ENCODE peak calls at places on chromosomes 7 and 10, in four cellular contexts. One of them, this sample, is unnamed.

GRCh38 chr7:134547738-134548054 is 1.2 kb upstream of the AKR1B15 start:
- DNase-seq in stimulated activated CD8-positive, alpha-beta memory T cell treated with anti-CD3 and anti-CD28 coated beads, Interleukin-15, amount 100 ng/mL, for 24 hours: no peak
- DNase-seq in aorta: peak; percentile 87
- DNase-seq in activated T-helper 2 cell treated with anti-CD3 and anti-CD28 coated beads, Interferon-gamma antibody, Interleukin-2, Interleukin-4, amounts not matched to agents 10 μg/mL and 5 μg/mL and 100 μg/mL, durations not matched to agents 14 hours and 24 hours and 36 hours: no peak
- DNase-seq in this sample: peak; percentile 72

GRCh38 chr7:2004841-2005351 is 227.8 kb downstream of the MAD1L1 start:
- DNase-seq in stimulated activated CD8-positive, alpha-beta memory T cell treated with anti-CD3 and anti-CD28 coated beads, Interleukin-15, amount 100 ng/mL, for 24 hours: no peak
- DNase-seq in aorta: peak; percentile 68
- DNase-seq in activated T-helper 2 cell treated with anti-CD3 and anti-CD28 coated beads, Interferon-gamma antibody, Interleukin-2, Interleukin-4, amounts not matched to agents 10 μg/mL and 5 μg/mL and 100 μg/mL, durations not matched to agents 14 hours and 24 hours and 36 hours: no peak
- DNase-seq in this sample: peak; percentile 48

GRCh38 chr10:28111712-28112111 is 112.8 kb upstream of the ODAD2 start:
- DNase-seq in activated T-helper 2 cell treated with anti-CD3 and anti-CD28 coated beads, Interferon-gamma antibody, Interleukin-2, Interleukin-4, amounts not matched to agents 10 μg/mL and 5 μg/mL and 100 μg/mL, durations not matched to agents 14 hours and 24 hours and 36 hours: no peak
- DNase-seq in stimulated activated CD8-positive, alpha-beta memory T cell treated with anti-CD3 and anti-CD28 coated beads, Interleukin-15, amount 100 ng/mL, for 24 hours: no peak
- DNase-seq in aorta: no peak
- DNase-seq in this sample: no peak

GRCh38 chr10:48616436-48616835 is 11.6 kb upstream of the ARHGAP22 start:
- DNase-seq in stimulated activated CD8-positive, alpha-beta memory T cell treated with anti-CD3 and anti-CD28 coated beads, Interleukin-15, amount 100 ng/mL, for 24 hours: no peak
- DNase-seq in activated T-helper 2 cell treated with anti-CD3 and anti-CD28 coated beads, Interferon-gamma antibody, Interleukin-2, Interleukin-4, amounts not matched to agents 10 μg/mL and 5 μg/mL and 100 μg/mL, durations not matched to agents 14 hours and 24 hours and 36 hours: no peak
- DNase-seq in aorta: no peak
- DNase-seq in this sample: no peak

GRCh38 chr10:114538544-114538906 is 119.5 kb downstream of the ABLIM1 start:
- DNase-seq in activated T-helper 2 cell treated with anti-CD3 and anti-CD28 coated beads, Interferon-gamma antibody, Interleukin-2, Interleukin-4, amounts not matched to agents 10 μg/mL and 5 μg/mL and 100 μg/mL, durations not matched to agents 14 hours and 24 hours and 36 hours: peak; percentile 60
- DNase-seq in aorta: no peak
- DNase-seq in stimulated activated CD8-positive, alpha-beta memory T cell treated with anti-CD3 and anti-CD28 coated beads, Interleukin-15, amount 100 ng/mL, for 24 hours: no peak
- DNase-seq in this sample: no peak

GRCh38 chr7:43873300-43873699 is 4.0 kb upstream of the MRPS24 start:
- DNase-seq in aorta: peak; percentile 85
- DNase-seq in stimulated activated CD8-positive, alpha-beta memory T cell treated with anti-CD3 and anti-CD28 coated beads, Interleukin-15, amount 100 ng/mL, for 24 hours: no peak
- DNase-seq in activated T-helper 2 cell treated with anti-CD3 and anti-CD28 coated beads, Interferon-gamma antibody, Interleukin-2, Interleukin-4, amounts not matched to agents 10 μg/mL and 5 μg/mL and 100 μg/mL, durations not matched to agents 14 hours and 24 hours and 36 hours: no peak
- DNase-seq in this sample: peak; percentile 79

GRCh38 chr7:90594791-90595317 is 1.3 kb upstream of the CDK14 start:
- DNase-seq in aorta: peak; percentile 79
- DNase-seq in activated T-helper 2 cell treated with anti-CD3 and anti-CD28 coated beads, Interferon-gamma antibody, Interleukin-2, Interleukin-4, amounts not matched to agents 10 μg/mL and 5 μg/mL and 100 μg/mL, durations not matched to agents 14 hours and 24 hours and 36 hours: no peak
- DNase-seq in stimulated activated CD8-positive, alpha-beta memory T cell treated with anti-CD3 and anti-CD28 coated beads, Interleukin-15, amount 100 ng/mL, for 24 hours: no peak
- DNase-seq in this sample: no peak

GRCh38 chr7:149780636-149781419 is 7.4 kb upstream of the ZNF467 start:
- DNase-seq in aorta: no peak
- DNase-seq in activated T-helper 2 cell treated with anti-CD3 and anti-CD28 coated beads, Interferon-gamma antibody, Interleukin-2, Interleukin-4, amounts not matched to agents 10 μg/mL and 5 μg/mL and 100 μg/mL, durations not matched to agents 14 hours and 24 hours and 36 hours: no peak
- DNase-seq in stimulated activated CD8-positive, alpha-beta memory T cell treated with anti-CD3 and anti-CD28 coated beads, Interleukin-15, amount 100 ng/mL, for 24 hours: no peak
- DNase-seq in this sample: peak; percentile 23

GRCh38 chr10:23368816-23369640 is 24.4 kb upstream of the C10orf67 start:
- DNase-seq in stimulated activated CD8-positive, alpha-beta memory T cell treated with anti-CD3 and anti-CD28 coated beads, Interleukin-15, amount 100 ng/mL, for 24 hours: no peak
- DNase-seq in aorta: no peak
- DNase-seq in activated T-helper 2 cell treated with anti-CD3 and anti-CD28 coated beads, Interferon-gamma antibody, Interleukin-2, Interleukin-4, amounts not matched to agents 10 μg/mL and 5 μg/mL and 100 μg/mL, durations not matched to agents 14 hours and 24 hours and 36 hours: peak; percentile 16
- DNase-seq in this sample: no peak

GRCh38 chr10:73857446-73857845 is 16.9 kb downstream of the CAMK2G start:
- DNase-seq in activated T-helper 2 cell treated with anti-CD3 and anti-CD28 coated beads, Interferon-gamma antibody, Interleukin-2, Interleukin-4, amounts not matched to agents 10 μg/mL and 5 μg/mL and 100 μg/mL, durations not matched to agents 14 hours and 24 hours and 36 hours: peak; percentile 37
- DNase-seq in aorta: no peak
- DNase-seq in stimulated activated CD8-positive, alpha-beta memory T cell treated with anti-CD3 and anti-CD28 coated beads, Interleukin-15, amount 100 ng/mL, for 24 hours: no peak
- DNase-seq in this sample: no peak

GRCh38 chr10:77084431-77085144 is 553.0 kb downstream of the KCNMA1 start:
- DNase-seq in stimulated activated CD8-positive, alpha-beta memory T cell treated with anti-CD3 and anti-CD28 coated beads, Interleukin-15, amount 100 ng/mL, for 24 hours: no peak
- DNase-seq in activated T-helper 2 cell treated with anti-CD3 and anti-CD28 coated beads, Interferon-gamma antibody, Interleukin-2, Interleukin-4, amounts not matched to agents 10 μg/mL and 5 μg/mL and 100 μg/mL, durations not matched to agents 14 hours and 24 hours and 36 hours: no peak
- DNase-seq in aorta: no peak
- DNase-seq in this sample: peak; percentile 22

GRCh38 chr7:103065666-103066065 is 8.9 kb downstream of the FBXL13 start:
- DNase-seq in activated T-helper 2 cell treated with anti-CD3 and anti-CD28 coated beads, Interferon-gamma antibody, Interleukin-2, Interleukin-4, amounts not matched to agents 10 μg/mL and 5 μg/mL and 100 μg/mL, durations not matched to agents 14 hours and 24 hours and 36 hours: peak; percentile 18
- DNase-seq in stimulated activated CD8-positive, alpha-beta memory T cell treated with anti-CD3 and anti-CD28 coated beads, Interleukin-15, amount 100 ng/mL, for 24 hours: peak; percentile 6
- DNase-seq in aorta: peak; percentile 75
- DNase-seq in this sample: peak; percentile 30

GRCh38 chr10:14372616-14373015 is 41.9 kb upstream of the FRMD4A start:
- DNase-seq in activated T-helper 2 cell treated with anti-CD3 and anti-CD28 coated beads, Interferon-gamma antibody, Interleukin-2, Interleukin-4, amounts not matched to agents 10 μg/mL and 5 μg/mL and 100 μg/mL, durations not matched to agents 14 hours and 24 hours and 36 hours: no peak
- DNase-seq in aorta: no peak
- DNase-seq in stimulated activated CD8-positive, alpha-beta memory T cell treated with anti-CD3 and anti-CD28 coated beads, Interleukin-15, amount 100 ng/mL, for 24 hours: no peak
- DNase-seq in this sample: no peak

GRCh38 chr10:44742169-44742732 is 168.9 kb upstream of the TMEM72 start:
- DNase-seq in activated T-helper 2 cell treated with anti-CD3 and anti-CD28 coated beads, Interferon-gamma antibody, Interleukin-2, Interleukin-4, amounts not matched to agents 10 μg/mL and 5 μg/mL and 100 μg/mL, durations not matched to agents 14 hours and 24 hours and 36 hours: no peak
- DNase-seq in stimulated activated CD8-positive, alpha-beta memory T cell treated with anti-CD3 and anti-CD28 coated beads, Interleukin-15, amount 100 ng/mL, for 24 hours: no peak
- DNase-seq in aorta: no peak
- DNase-seq in this sample: no peak

GRCh38 chr10:97849101-97849490 is 547 bp upstream of the GOLGA7B start:
- DNase-seq in stimulated activated CD8-positive, alpha-beta memory T cell treated with anti-CD3 and anti-CD28 coated beads, Interleukin-15, amount 100 ng/mL, for 24 hours: no peak
- DNase-seq in activated T-helper 2 cell treated with anti-CD3 and anti-CD28 coated beads, Interferon-gamma antibody, Interleukin-2, Interleukin-4, amounts not matched to agents 10 μg/mL and 5 μg/mL and 100 μg/mL, durations not matched to agents 14 hours and 24 hours and 36 hours: no peak
- DNase-seq in aorta: no peak
- DNase-seq in this sample: no peak

GRCh38 chr7:43260980-43261878 is 148.8 kb downstream of the HECW1 start:
- DNase-seq in aorta: peak; percentile 83
- DNase-seq in activated T-helper 2 cell treated with anti-CD3 and anti-CD28 coated beads, Interferon-gamma antibody, Interleukin-2, Interleukin-4, amounts not matched to agents 10 μg/mL and 5 μg/mL and 100 μg/mL, durations not matched to agents 14 hours and 24 hours and 36 hours: peak; percentile 53
- DNase-seq in stimulated activated CD8-positive, alpha-beta memory T cell treated with anti-CD3 and anti-CD28 coated beads, Interleukin-15, amount 100 ng/mL, for 24 hours: peak; percentile 21
- DNase-seq in this sample: peak; percentile 72

GRCh38 chr7:130473877-130474276 is 18.0 kb upstream of the MEST start:
- DNase-seq in aorta: no peak
- DNase-seq in stimulated activated CD8-positive, alpha-beta memory T cell treated with anti-CD3 and anti-CD28 coated beads, Interleukin-15, amount 100 ng/mL, for 24 hours: no peak
- DNase-seq in activated T-helper 2 cell treated with anti-CD3 and anti-CD28 coated beads, Interferon-gamma antibody, Interleukin-2, Interleukin-4, amounts not matched to agents 10 μg/mL and 5 μg/mL and 100 μg/mL, durations not matched to agents 14 hours and 24 hours and 36 hours: no peak
- DNase-seq in this sample: no peak

GRCh38 chr7:103989200-103989784 is at the start of gene RELN:
- DNase-seq in stimulated activated CD8-positive, alpha-beta memory T cell treated with anti-CD3 and anti-CD28 coated beads, Interleukin-15, amount 100 ng/mL, for 24 hours: no peak
- DNase-seq in activated T-helper 2 cell treated with anti-CD3 and anti-CD28 coated beads, Interferon-gamma antibody, Interleukin-2, Interleukin-4, amounts not matched to agents 10 μg/mL and 5 μg/mL and 100 μg/mL, durations not matched to agents 14 hours and 24 hours and 36 hours: no peak
- DNase-seq in aorta: peak; percentile 73
- DNase-seq in this sample: no peak

GRCh38 chr10:71314028-71314693 is 4.9 kb upstream of the SLC29A3 start:
- DNase-seq in stimulated activated CD8-positive, alpha-beta memory T cell treated with anti-CD3 and anti-CD28 coated beads, Interleukin-15, amount 100 ng/mL, for 24 hours: no peak
- DNase-seq in aorta: peak; percentile 87
- DNase-seq in activated T-helper 2 cell treated with anti-CD3 and anti-CD28 coated beads, Interferon-gamma antibody, Interleukin-2, Interleukin-4, amounts not matched to agents 10 μg/mL and 5 μg/mL and 100 μg/mL, durations not matched to agents 14 hours and 24 hours and 36 hours: peak; percentile 40
- DNase-seq in this sample: peak; percentile 60

GRCh38 chr10:74453151-74453550 is 302.1 kb downstream of the ADK start:
- DNase-seq in aorta: no peak
- DNase-seq in stimulated activated CD8-positive, alpha-beta memory T cell treated with anti-CD3 and anti-CD28 coated beads, Interleukin-15, amount 100 ng/mL, for 24 hours: no peak
- DNase-seq in activated T-helper 2 cell treated with anti-CD3 and anti-CD28 coated beads, Interferon-gamma antibody, Interleukin-2, Interleukin-4, amounts not matched to agents 10 μg/mL and 5 μg/mL and 100 μg/mL, durations not matched to agents 14 hours and 24 hours and 36 hours: no peak
- DNase-seq in this sample: no peak

This sample was measured in psoas muscle.